ENCODE peak calls at places on chromosome 13, in eight cellular contexts. G, R, W, V, Q, F, U and J are unnamed samples.

GRCh38 chr13:42334329-42334706 is 62.4 kb downstream of the AKAP11 start:
- DNase-seq in G (no peak), R (no peak), W (no peak), V (no peak), Q (no peak), F (no peak), U (no peak), J (no peak)

GRCh38 chr13:32409561-32410440 is 18.1 kb downstream of the N4BP2L1 start:
- DNase-seq in G (peak; percentile 24), R (peak; percentile 84), W (peak; percentile 49), V (no peak), Q (no peak), F (no peak), U (no peak), J (no peak)

GRCh38 chr13:50417597-50417996 is 402.4 kb downstream of the KCNRG start:
- DNase-seq in G (no peak), R (no peak), W (peak; percentile 84), V (no peak), Q (no peak), F (no peak), U (no peak), J (no peak)

GRCh38 chr13:77136902-77137420 is 110.0 kb upstream of the FBXL3 start:
- DNase-seq in G (peak; percentile 33), R (peak; percentile 34), W (no peak), V (no peak), Q (no peak), F (no peak), U (peak; percentile 5), J (no peak)

GRCh38 chr13:25111557-25111956 is 15.6 kb downstream of the PABPC3 start:
- DNase-seq in G (no peak), R (no peak), W (no peak), V (no peak), Q (no peak), F (no peak), U (no peak), J (no peak)

GRCh38 chr13:85995788-85996418 is 196.7 kb upstream of the SLITRK6 start:
- DNase-seq in G (no peak), R (no peak), W (no peak), V (no peak), Q (no peak), F (no peak), U (no peak), J (no peak)

GRCh38 chr13:63337041-63337440 is 1921.4 kb upstream of the PCDH20 start:
- DNase-seq in G (no peak), R (no peak), W (no peak), V (no peak), Q (no peak), F (no peak), U (no peak), J (no peak)

GRCh38 chr13:102020611-102021216 is 381.1 kb downstream of the FGF14 start:
- DNase-seq in G (no peak), R (peak; percentile 1), W (no peak), V (peak; percentile 22), Q (no peak), F (no peak), U (no peak), J (no peak)

GRCh38 chr13:30618186-30618937 is 642 bp downstream of the USPL1 start:
- DNase-seq in G (no peak), R (no peak), W (peak; percentile 24), V (no peak), Q (no peak), F (no peak), U (no peak), J (no peak)

GRCh38 chr13:51797664-51798488 is 6.1 kb downstream of the DHRS12 start:
- DNase-seq in G (peak; percentile 35), R (peak; percentile 59), W (no peak), V (no peak), Q (peak; percentile 35), F (no peak), U (peak; percentile 52), J (peak; percentile 69)

GRCh38 chr13:26722321-26722720 is 38.3 kb downstream of the GPR12 start:
- DNase-seq in G (no peak), R (no peak), W (no peak), V (no peak), Q (no peak), F (peak; percentile 49), U (no peak), J (no peak)

GRCh38 chr13:26219726-26220125 is 2.4 kb downstream of the RNF6 start:
- DNase-seq in G (peak; percentile 31), R (peak; percentile 24), W (no peak), V (no peak), Q (no peak), F (no peak), U (no peak), J (no peak)

GRCh38 chr13:80973721-80974120 is 632.8 kb upstream of the SPRY2 start:
- DNase-seq in G (no peak), R (peak; percentile 3), W (no peak), V (no peak), Q (no peak), F (no peak), U (no peak), J (no peak)

GRCh38 chr13:25292301-25292700 is 5.0 kb upstream of the MTMR6 start:
- DNase-seq in G (no peak), R (no peak), W (no peak), V (no peak), Q (no peak), F (no peak), U (no peak), J (peak; percentile 87)

GRCh38 chr13:109900320-109900719 is 113.9 kb upstream of the IRS2 start:
- DNase-seq in G (no peak), R (no peak), W (no peak), V (no peak), Q (no peak), F (no peak), U (no peak), J (no peak)

GRCh38 chr13:41562083-41562482 is 104.7 kb downstream of the RGCC start:
- DNase-seq in G (peak; percentile 71), R (peak; percentile 70), W (peak; percentile 39), V (peak; percentile 42), Q (no peak), F (peak; percentile 84), U (no peak), J (no peak)